ENCODE peak calls at places on chromosomes 11 and 22, in seven cellular contexts. T, S, U, J, I, K and R are unnamed samples.

GRCh38 chr11:1868636-1869291 is 15.9 kb downstream of the LSP1 start:
- DNase-seq in K (no peak), S (no peak), U (no peak), I (no peak), J (no peak), T (no peak), R (no peak)

GRCh38 chr11:10450451-10451398 is 4.3 kb upstream of the AMPD3 start:
- DNase-seq in K (peak; percentile 84), S (no peak), U (peak; percentile 62), T (no peak), I (peak; percentile 13), J (peak; percentile 90), R (peak; percentile 74)

GRCh38 chr11:118656563-118657165 is 22.8 kb downstream of the TREH start:
- DNase-seq in T (no peak), S (no peak), I (no peak), K (no peak), J (no peak), U (no peak), R (no peak)

GRCh38 chr22:41844513-41844912 is 11.6 kb downstream of the SREBF2 start:
- DNase-seq in U (no peak), I (no peak), T (no peak), J (no peak), K (no peak), S (no peak), R (peak; percentile 80)

GRCh38 chr11:2574553-2575535 is 125.0 kb downstream of the KCNQ1OT1 start:
- DNase-seq in S (peak; percentile 52), J (no peak), K (peak; percentile 61), U (no peak), I (no peak), T (no peak), R (peak; percentile 89)

GRCh38 chr11:86386791-86387190 is 12.1 kb downstream of the CCDC81 start:
- DNase-seq in J (no peak), S (no peak), T (no peak), I (no peak), U (no peak), K (no peak), R (no peak)

GRCh38 chr11:101126551-101127347 is 2.9 kb downstream of the PGR start:
- DNase-seq in U (no peak), I (peak; percentile 26), K (no peak), T (peak; percentile 1), S (no peak), J (peak; percentile 35), R (no peak)

GRCh38 chr11:92596596-92597317 is 372.1 kb downstream of the FAT3 start:
- DNase-seq in K (no peak), S (no peak), U (no peak), I (no peak), T (peak; percentile 19), J (no peak), R (no peak)

GRCh38 chr22:46370584-46371373 is 35.3 kb downstream of the TRMU start:
- DNase-seq in K (no peak), J (peak; percentile 41), S (no peak), U (no peak), T (no peak), I (peak; percentile 19), R (no peak)

GRCh38 chr22:22772396-22772795 is 115.2 kb upstream of the IGLL5 start:
- DNase-seq in U (no peak), K (no peak), J (no peak), T (no peak), I (no peak), S (no peak), R (no peak)

GRCh38 chr11:121070951-121071350 is 30.1 kb upstream of the TECTA start:
- DNase-seq in K (no peak), U (no peak), S (no peak), I (no peak), T (no peak), J (no peak), R (no peak)

GRCh38 chr11:108984021-108984420 is 319.2 kb downstream of the DDX10 start:
- DNase-seq in J (no peak), T (no peak), S (no peak), I (no peak), K (no peak), U (no peak), R (no peak)

GRCh38 chr22:30883586-30884145 is 84.9 kb downstream of the MORC2 start:
- DNase-seq in J (no peak), K (no peak), U (no peak), S (no peak), I (no peak), T (no peak), R (no peak)

GRCh38 chr11:96341237-96342130 is 1.5 kb downstream of the MAML2 start:
- DNase-seq in U (no peak), K (peak; percentile 74), I (peak; percentile 85), S (peak; percentile 79), T (no peak), J (no peak), R (peak; percentile 60)

GRCh38 chr22:48498526-48499331 is 1328.9 kb downstream of the BRD1 start:
- DNase-seq in U (no peak), S (no peak), J (no peak), I (no peak), T (no peak), K (no peak), R (no peak)

GRCh38 chr22:36546092-36546804 is 17.3 kb upstream of the EIF3D start:
- DNase-seq in S (no peak), K (no peak), I (peak; percentile 24), T (no peak), J (peak; percentile 90), U (peak; percentile 73), R (no peak)

GRCh38 chr22:33919591-33920501 is at the start of gene LARGE1:
- DNase-seq in J (peak; percentile 57), T (no peak), K (peak; percentile 74), U (no peak), I (peak; percentile 86), S (peak; percentile 79), R (peak; percentile 63)

GRCh38 chr22:43378011-43378704 is 33.7 kb upstream of the MPPED1 start:
- DNase-seq in K (no peak), U (no peak), J (peak; percentile 24), I (peak; percentile 95), T (no peak), S (no peak), R (peak; percentile 65)

GRCh38 chr11:77199346-77199745 is 71.3 kb downstream of the MYO7A start:
- DNase-seq in T (no peak), I (peak; percentile 2), J (no peak), K (peak; percentile 24), U (no peak), S (peak; percentile 59), R (peak; percentile 17)

GRCh38 chr11:130894322-130895025 is 21.8 kb downstream of the SNX19 start:
- DNase-seq in K (peak; percentile 70), I (peak; percentile 58), S (peak; percentile 88), J (peak; percentile 95), T (no peak), U (peak; percentile 38), R (peak; percentile 75)

GRCh38 chr22:26139320-26139719 is 29.9 kb upstream of the SEZ6L start:
- DNase-seq in S (no peak), I (no peak), T (no peak), K (no peak), J (no peak), U (no peak), R (no peak)

GRCh38 chr11:65485820-65486219 is 13.0 kb upstream of the MALAT1 start:
- DNase-seq in U (no peak), J (no peak), I (no peak), K (peak; percentile 7), T (no peak), S (peak; percentile 77), R (no peak)

GRCh38 chr11:59954219-59954847 is 9.5 kb upstream of the OOSP4A start:
- DNase-seq in T (no peak), I (no peak), K (no peak), U (no peak), S (no peak), J (no peak), R (no peak)

GRCh38 chr22:48961705-48962104 is 866.0 kb downstream of the BRD1 start:
- DNase-seq in S (no peak), I (no peak), U (no peak), J (no peak), K (no peak), T (no peak), R (no peak)

GRCh38 chr11:11265320-11265719 is 87.7 kb downstream of the CSNK2A3 start:
- DNase-seq in U (no peak), T (no peak), S (no peak), J (no peak), I (no peak), K (no peak), R (no peak)

GRCh38 chr11:67024410-67024809 is 1.5 kb downstream of the SYT12 start:
- DNase-seq in K (no peak), S (no peak), T (no peak), J (no peak), I (peak; percentile 66), U (no peak), R (no peak)
- H3K4me3 ChIP-seq in K (no peak overlapping the region), S (no peak overlapping the region), T (no peak overlapping the region), J (no peak overlapping the region), I (no peak overlapping the region), U (no peak overlapping the region), R (no peak overlapping the region)

DNA sequence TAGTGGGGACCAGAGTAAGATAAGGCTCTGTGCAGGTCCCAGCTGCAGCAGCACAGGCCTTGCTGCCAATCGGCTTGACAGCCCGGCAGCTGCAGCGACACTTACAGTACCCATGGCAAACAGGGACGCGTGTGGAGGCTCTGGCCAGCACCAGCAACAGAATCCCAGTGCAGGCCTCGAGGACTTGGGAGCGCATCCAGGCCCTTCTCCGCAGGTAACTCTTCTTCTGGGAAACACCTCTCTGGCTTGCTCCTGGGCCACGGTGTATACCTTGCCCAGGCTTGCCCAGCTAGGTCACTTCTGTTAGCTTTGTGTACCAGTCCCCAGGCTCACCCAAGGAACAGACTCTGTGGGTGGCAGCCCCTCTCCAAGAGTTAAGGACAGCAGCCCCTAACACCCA is 126.7 kb downstream of the CTTN start:
- DNase-seq in S (no peak), U (no peak), I (no peak), J (no peak), T (no peak), K (peak; percentile 32), R (no peak)
- H3K4me3 ChIP-seq in S (no peak overlapping the region), U (no peak overlapping the region), I (no peak overlapping the region), J (no peak overlapping the region), T (no peak overlapping the region), K (no peak overlapping the region), R (no peak overlapping the region)

DNA sequence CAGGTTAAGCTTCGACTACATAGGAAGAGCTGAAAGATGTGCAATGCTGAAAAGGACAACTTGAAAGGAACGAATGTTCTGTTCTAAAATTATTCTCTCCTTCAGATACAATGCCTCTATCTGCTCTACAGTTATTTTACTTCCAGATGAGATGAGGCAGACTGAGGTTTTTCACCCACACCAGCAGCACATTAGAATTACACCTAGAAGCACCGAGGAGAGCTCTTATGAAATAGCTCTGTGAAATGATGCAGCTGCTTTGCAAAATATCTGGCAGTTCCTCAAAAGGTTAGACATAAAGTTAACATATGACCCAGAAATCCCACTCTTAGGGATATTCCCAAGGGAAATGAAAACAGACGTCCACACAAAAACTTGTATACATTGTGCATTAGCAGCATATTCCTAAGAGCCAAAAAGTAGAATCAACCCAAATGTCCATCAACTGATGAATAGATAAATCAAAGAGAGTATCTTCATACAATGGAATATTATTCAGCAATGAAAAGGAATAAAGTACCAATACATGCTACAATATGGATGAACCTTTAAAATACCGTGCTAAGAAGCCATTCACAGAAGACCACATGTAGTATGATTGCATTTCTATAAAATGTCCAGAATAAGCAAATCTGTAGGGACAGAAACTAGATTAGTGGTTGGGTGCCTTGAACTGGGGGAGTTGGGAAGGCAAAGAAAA is 34.5 kb downstream of the WT1 start:
- DNase-seq in K (no peak), S (no peak), I (no peak), T (no peak), U (no peak), J (no peak), R (no peak)
- H3K4me3 ChIP-seq in K (no peak overlapping the region), S (no peak overlapping the region), I (no peak overlapping the region), T (no peak overlapping the region), U (no peak overlapping the region), J (no peak overlapping the region), R (no peak overlapping the region)

GRCh38 chr11:73761403-73761945 is 600 bp upstream of the RAB6A start:
- DNase-seq in U (no peak), I (no peak), S (no peak), J (no peak), K (no peak), T (no peak), R (no peak)
- H3K4me3 ChIP-seq in U (peak overlapping the region; percentile 41), I (peak overlapping the region; percentile 44), S (peak overlapping the region; percentile 84), J (peak overlapping the region; percentile 14), K (peak overlapping the region; percentile 95), T (peak overlapping the region; percentile 40), R (peak overlapping the region; percentile 85)